ENCODE peak calls at places on chromosomes 16 and 17, in eight cellular contexts. K is PC-3, G is cardiac fibroblast, B is endodermal cell, S is cardiac muscle cell, H is right atrium auricular region, T is psoas muscle, N is AG04449. U is an unnamed sample.

GRCh38 chr16:10824111-10824893 is 5.7 kb upstream of the TVP23A start:
- DNase-seq in K (peak), G (no peak), B (no peak), S (no peak), H (no peak), T (no peak), N (no peak), U (no peak)

GRCh38 chr17:56822725-56823124 is 11.0 kb downstream of the C17orf67 start:
- DNase-seq in K (no peak), G (peak), B (no peak), S (no peak), H (no peak), T (no peak), N (no peak), U (no peak)

GRCh38 chr16:1126577-1126976 is 26.3 kb upstream of the CACNA1H start:
- DNase-seq in K (no peak), G (no peak), B (no peak), S (no peak), H (no peak), T (no peak), N (no peak), U (no peak)

GRCh38 chr17:49703557-49704277 is 4.0 kb downstream of the SLC35B1 start:
- DNase-seq in K (peak), G (peak), B (peak), S (peak), H (no peak), T (no peak), N (peak), U (peak)

GRCh38 chr16:89322381-89323119 is 105.0 kb downstream of the ZNF778 start:
- DNase-seq in K (peak), G (peak), B (peak), S (peak), H (no peak), T (peak), N (no peak), U (no peak)

GRCh38 chr17:10216213-10216982 is 18.0 kb upstream of the GAS7 start:
- DNase-seq in K (no peak), G (no peak), B (peak), S (no peak), H (no peak), T (no peak), N (no peak), U (no peak)

GRCh38 chr16:4159726-4160125 is 43.5 kb upstream of the ADCY9 start:
- DNase-seq in K (no peak), G (no peak), B (no peak), S (no peak), H (no peak), T (no peak), N (no peak), U (no peak)

GRCh38 chr16:85429776-85430522 is 183.2 kb upstream of the GSE1 start:
- DNase-seq in K (no peak), G (no peak), B (no peak), S (no peak), H (no peak), T (peak), N (no peak), U (no peak)

GRCh38 chr16:10362077-10362863 is 23.6 kb upstream of the ATF7IP2 start:
- DNase-seq in K (no peak), G (no peak), B (no peak), S (no peak), H (no peak), T (no peak), N (no peak), U (no peak)

GRCh38 chr17:77555741-77556291 is 402.7 kb upstream of the TNRC6C start:
- DNase-seq in K (peak), G (peak), B (no peak), S (no peak), H (no peak), T (peak), N (no peak), U (peak)

GRCh38 chr16:47499700-47500264 is 38.7 kb downstream of the PHKB start:
- DNase-seq in K (no peak), G (no peak), B (no peak), S (no peak), H (no peak), T (no peak), N (no peak), U (no peak)

GRCh38 chr17:16877102-16877501 is 94.8 kb downstream of the TNFRSF13B start:
- DNase-seq in K (peak), G (peak), B (peak), S (no peak), H (no peak), T (no peak), N (no peak), U (no peak)

GRCh38 chr17:28643979-28644781 is 778 bp downstream of the BLTP2 start:
- DNase-seq in K (peak), G (peak), B (peak), S (peak), H (peak), T (peak), N (no peak), U (peak)

GRCh38 chr17:57852041-57852954 is 2.5 kb upstream of the MRPS23 start:
- DNase-seq in K (no peak), G (no peak), B (peak), S (peak), H (no peak), T (no peak), N (no peak), U (no peak)
- TF ChIP-seq CTCF in K (no peak), G (no peak), B (no peak), S (no peak), H (no peak), T (no peak), N (no peak), U (no peak)

DNA sequence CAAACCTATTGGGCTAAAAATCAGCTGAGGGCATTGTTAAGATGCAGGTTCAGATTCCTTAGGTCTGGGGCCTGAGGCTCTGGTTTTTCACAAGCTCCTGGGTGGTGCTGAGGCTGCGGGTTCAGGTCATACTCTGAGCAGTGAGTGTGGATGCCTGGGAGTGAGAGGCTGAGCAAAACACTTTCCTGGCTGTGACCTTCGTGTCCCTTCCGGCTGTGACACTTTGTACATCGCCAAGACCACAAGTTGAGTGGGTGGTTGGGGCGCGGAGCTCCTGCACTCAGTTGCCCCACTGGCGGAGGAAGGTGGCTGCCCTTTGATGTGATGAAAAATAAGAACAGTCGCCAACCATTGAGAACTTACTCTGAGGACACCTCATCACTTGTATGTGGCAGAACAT is 24.8 kb downstream of the CCR7 start:
- DNase-seq in K (no peak), G (no peak), B (no peak), S (no peak), H (no peak), T (no peak), N (no peak), U (no peak)
- H3K4me3 ChIP-seq in K (no peak), G (no peak), B (no peak), S (no peak), H (no peak), T (no peak), N (no peak), U (no peak)

DNA sequence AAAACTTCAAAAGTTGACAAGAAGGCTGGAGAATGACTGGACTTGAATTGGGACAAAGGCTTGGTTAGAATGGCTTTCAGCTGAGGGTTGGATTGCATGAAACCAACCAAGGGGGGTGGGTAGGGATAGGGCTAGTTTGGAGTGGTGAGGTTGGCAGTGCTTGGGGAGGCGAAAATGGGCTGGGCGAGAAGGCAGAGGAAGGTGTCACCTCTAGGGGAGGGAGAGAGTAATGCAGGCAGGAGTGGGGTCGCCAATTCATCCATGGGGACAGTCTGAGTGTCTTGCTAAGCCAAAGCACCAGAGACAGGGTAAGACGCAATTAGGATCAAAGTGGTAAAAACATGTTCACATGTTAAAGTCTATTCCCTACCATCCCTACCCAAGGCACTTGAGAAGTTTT is 6.2 kb upstream of the DNAH2 start:
- DNase-seq in K (no peak), G (no peak), B (peak), S (no peak), H (no peak), T (no peak), N (no peak), U (no peak)
- TF ChIP-seq CTCF in K (peak), G (peak), B (peak), S (no peak), H (no peak), T (no peak), N (no peak), U (peak)

GRCh38 chr16:78105517-78105916 is 6.1 kb downstream of the WWOX start:
- DNase-seq in K (no peak), G (no peak), B (no peak), S (no peak), H (peak), T (no peak), N (no peak), U (no peak)
- H3K4me3 ChIP-seq in K (no peak), G (no peak), B (no peak), S (no peak), H (no peak), T (no peak), N (no peak), U (no peak)

GRCh38 chr17:74447628-74448159 is 15.8 kb downstream of the GPRC5C start:
- DNase-seq in K (no peak), G (no peak), B (no peak), S (no peak), H (no peak), T (no peak), N (no peak), U (no peak)
- TF ChIP-seq CTCF in K (no peak), G (no peak), B (no peak), S (no peak), H (no peak), T (no peak), N (no peak), U (no peak)

GRCh38 chr17:29931253-29931932 is 1.4 kb upstream of the SSH2 start:
- DNase-seq in K (peak), G (peak), B (peak), S (peak), H (peak), T (peak), N (no peak), U (peak)
- H3K4me3 ChIP-seq in K (peak), G (no peak), B (peak), S (peak), H (peak), T (peak), N (peak), U (peak)

DNA sequence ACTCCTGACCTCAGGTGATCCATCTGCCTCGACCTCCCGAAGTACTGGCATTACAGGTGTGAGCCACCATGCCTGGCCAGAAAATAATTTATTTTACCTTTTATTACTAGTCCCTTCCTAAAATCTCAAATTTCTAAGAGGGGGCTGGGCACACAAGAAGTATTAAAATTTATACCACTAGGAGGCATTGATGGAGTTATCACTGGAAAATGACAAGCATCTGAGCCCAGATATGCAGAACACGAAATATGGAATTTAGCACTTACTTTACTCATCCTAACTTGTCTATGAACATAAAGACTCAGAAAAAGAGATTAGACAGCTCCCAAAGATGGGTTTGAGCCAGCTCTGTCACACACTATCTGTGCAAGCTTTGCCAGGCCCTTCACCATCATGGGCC is 46.4 kb downstream of the STAT5A start:
- DNase-seq in K (no peak), G (peak), B (no peak), S (no peak), H (no peak), T (no peak), N (no peak), U (no peak)
- TF ChIP-seq CTCF in K (no peak), G (no peak), B (no peak), S (peak), H (no peak), T (no peak), N (no peak), U (no peak)

GRCh38 chr16:72299684-72300243 is 127.8 kb upstream of the PMFBP1 start:
- DNase-seq in K (no peak), G (no peak), B (no peak), S (no peak), H (no peak), T (no peak), N (no peak), U (no peak)
- H3K4me3 ChIP-seq in K (no peak), G (no peak), B (no peak), S (no peak), H (no peak), T (no peak), N (no peak), U (no peak)

GRCh38 chr17:75611746-75612437 is 21.3 kb upstream of the SMIM5 start:
- DNase-seq in K (peak), G (no peak), B (no peak), S (no peak), H (no peak), T (no peak), N (no peak), U (no peak)

GRCh38 chr17:75612906-75613626 is 20.2 kb upstream of the SMIM5 start:
- DNase-seq in K (no peak), G (no peak), B (no peak), S (no peak), H (no peak), T (no peak), N (no peak), U (no peak)

GRCh38 chr17:75614556-75615270 is 18.5 kb upstream of the SMIM5 start:
- DNase-seq in K (no peak), G (no peak), B (no peak), S (no peak), H (no peak), T (no peak), N (no peak), U (no peak)

GRCh38 chr17:75615301-75615700 is 17.9 kb upstream of the SMIM5 start:
- DNase-seq in K (no peak), G (no peak), B (peak), S (no peak), H (no peak), T (no peak), N (no peak), U (no peak)

DNA sequence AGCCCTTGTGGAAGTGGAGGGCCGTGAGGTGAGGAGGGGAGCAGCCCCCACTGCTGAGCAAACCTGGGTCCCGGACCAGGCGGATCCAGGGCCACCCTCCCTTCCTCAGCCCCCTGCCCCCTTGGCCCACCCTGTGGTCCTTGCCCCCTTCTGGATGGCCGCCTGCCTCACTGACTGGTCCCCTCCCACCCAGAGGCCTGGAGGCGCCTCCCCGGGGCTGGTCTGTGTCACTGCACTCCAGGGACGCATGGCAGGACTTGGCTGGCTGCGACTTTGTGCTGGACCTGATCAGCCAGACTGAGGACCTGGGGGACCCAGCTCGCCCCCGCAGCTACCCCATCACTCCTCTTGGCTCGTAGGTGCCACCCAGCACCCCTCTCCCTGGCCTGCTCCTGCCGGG is 19.2 kb upstream of the SMIM5 start:
- DNase-seq in K (no peak), G (no peak), B (peak), S (no peak), H (no peak), T (no peak), N (no peak), U (no peak)
- TF ChIP-seq CTCF in K (peak), G (peak), B (peak), S (no peak), H (no peak), T (no peak), N (peak), U (peak)

U was measured in retinal pigment epithelial cell.